ENCODE peak calls at places on chromosome 4, in seven cellular contexts. K is tibial artery, A is mesenchymal stem cell, F is GM23338, T is lung, V is ovary, J is cardiac fibroblast. R is an unnamed sample.

GRCh38 chr4:25955705-25956104 is 41.7 kb downstream of the SMIM20 start:
- DNase-seq in K (no peak), A (no peak), F (peak), T (no peak), V (no peak), J (no peak), R (no peak)

GRCh38 chr4:145554691-145555090 is 64.5 kb upstream of the MMAA start:
- DNase-seq in K (no peak), A (no peak), F (no peak), T (no peak), V (no peak), J (no peak), R (no peak)

GRCh38 chr4:55393461-55394320 is 2.1 kb upstream of the TMEM165 start:
- DNase-seq in K (no peak), A (no peak), F (no peak), T (no peak), V (no peak), J (peak), R (no peak)

GRCh38 chr4:113747949-113748348 is 13.6 kb downstream of the CAMK2D start:
- DNase-seq in K (no peak), A (no peak), F (no peak), T (no peak), V (no peak), J (no peak), R (no peak)

GRCh38 chr4:169271692-169272007 is 894 bp upstream of the SH3RF1 start:
- DNase-seq in K (no peak), A (no peak), F (no peak), T (no peak), V (no peak), J (no peak), R (no peak)

GRCh38 chr4:53688186-53688790 is 97.0 kb upstream of the LNX1 start:
- DNase-seq in K (no peak), A (peak), F (no peak), T (no peak), V (no peak), J (peak), R (no peak)

GRCh38 chr4:172899861-172900260 is 268.8 kb upstream of the GALNT7 start:
- DNase-seq in K (no peak), A (no peak), F (no peak), T (no peak), V (no peak), J (no peak), R (no peak)

GRCh38 chr4:72418458-72418857 is 150.6 kb downstream of the ADAMTS3 start:
- DNase-seq in K (peak), A (peak), F (no peak), T (no peak), V (peak), J (peak), R (no peak)

GRCh38 chr4:124711469-124712416 is 789 bp downstream of the ANKRD50 start:
- DNase-seq in K (peak), A (peak), F (peak), T (peak), V (no peak), J (peak), R (no peak)

GRCh38 chr4:63218837-63219236 is 1190.4 kb downstream of the TECRL start:
- DNase-seq in K (no peak), A (no peak), F (peak), T (no peak), V (no peak), J (no peak), R (no peak)

GRCh38 chr4:185752881-185753280 is 59.1 kb downstream of the SORBS2 start:
- DNase-seq in K (no peak), A (no peak), F (no peak), T (peak), V (no peak), J (no peak), R (no peak)

GRCh38 chr4:1898681-1899080 is 27.5 kb downstream of the NSD2 start:
- DNase-seq in K (no peak), A (no peak), F (no peak), T (no peak), V (no peak), J (no peak), R (no peak)

GRCh38 chr4:26372525-26373172 is 51.8 kb downstream of the RBPJ start:
- DNase-seq in K (no peak), A (peak), F (peak), T (peak), V (no peak), J (peak), R (no peak)

GRCh38 chr4:141458501-141458900 is 177.9 kb upstream of the IL15 start:
- DNase-seq in K (no peak), A (no peak), F (no peak), T (no peak), V (no peak), J (peak), R (no peak)

GRCh38 chr4:117831060-117831683 is 203.1 kb upstream of the NDST3 start:
- DNase-seq in K (no peak), A (no peak), F (peak), T (no peak), V (no peak), J (no peak), R (no peak)

GRCh38 chr4:4857001-4857808 is 2.3 kb upstream of the MSX1 start:
- DNase-seq in K (no peak), A (no peak), F (no peak), T (no peak), V (no peak), J (no peak), R (no peak)

GRCh38 chr4:7778524-7779193 is 161.0 kb downstream of the AFAP1 start:
- DNase-seq in K (no peak), A (peak), F (no peak), T (no peak), V (no peak), J (no peak), R (no peak)

GRCh38 chr4:56372774-56373173 is 14.5 kb downstream of the AASDH start:
- DNase-seq in K (no peak), A (no peak), F (no peak), T (no peak), V (no peak), J (peak), R (no peak)

GRCh38 chr4:155220025-155220424 is 11.6 kb downstream of the NPY2R start:
- DNase-seq in K (no peak), A (no peak), F (no peak), T (no peak), V (no peak), J (no peak), R (no peak)

GRCh38 chr4:7052923-7053715 is 9.9 kb downstream of the TADA2B start:
- DNase-seq in K (no peak), A (peak), F (no peak), T (peak), V (no peak), J (no peak), R (no peak)

GRCh38 chr4:85078016-85078415 is 111.5 kb upstream of the WDFY3 start:
- DNase-seq in K (no peak), A (no peak), F (peak), T (no peak), V (no peak), J (no peak), R (no peak)

GRCh38 chr4:5928241-5928640 is 35.4 kb upstream of the CRMP1 start:
- DNase-seq in K (no peak), A (peak), F (no peak), T (no peak), V (no peak), J (no peak), R (no peak)

GRCh38 chr4:44447563-44448504 is 775 bp downstream of the KCTD8 start:
- DNase-seq in K (peak), A (peak), F (peak), T (no peak), V (peak), J (peak), R (no peak)

GRCh38 chr4:123449780-123450179 is 53.2 kb downstream of the SPRY1 start:
- DNase-seq in K (no peak), A (peak), F (no peak), T (no peak), V (no peak), J (peak), R (no peak)

DNA sequence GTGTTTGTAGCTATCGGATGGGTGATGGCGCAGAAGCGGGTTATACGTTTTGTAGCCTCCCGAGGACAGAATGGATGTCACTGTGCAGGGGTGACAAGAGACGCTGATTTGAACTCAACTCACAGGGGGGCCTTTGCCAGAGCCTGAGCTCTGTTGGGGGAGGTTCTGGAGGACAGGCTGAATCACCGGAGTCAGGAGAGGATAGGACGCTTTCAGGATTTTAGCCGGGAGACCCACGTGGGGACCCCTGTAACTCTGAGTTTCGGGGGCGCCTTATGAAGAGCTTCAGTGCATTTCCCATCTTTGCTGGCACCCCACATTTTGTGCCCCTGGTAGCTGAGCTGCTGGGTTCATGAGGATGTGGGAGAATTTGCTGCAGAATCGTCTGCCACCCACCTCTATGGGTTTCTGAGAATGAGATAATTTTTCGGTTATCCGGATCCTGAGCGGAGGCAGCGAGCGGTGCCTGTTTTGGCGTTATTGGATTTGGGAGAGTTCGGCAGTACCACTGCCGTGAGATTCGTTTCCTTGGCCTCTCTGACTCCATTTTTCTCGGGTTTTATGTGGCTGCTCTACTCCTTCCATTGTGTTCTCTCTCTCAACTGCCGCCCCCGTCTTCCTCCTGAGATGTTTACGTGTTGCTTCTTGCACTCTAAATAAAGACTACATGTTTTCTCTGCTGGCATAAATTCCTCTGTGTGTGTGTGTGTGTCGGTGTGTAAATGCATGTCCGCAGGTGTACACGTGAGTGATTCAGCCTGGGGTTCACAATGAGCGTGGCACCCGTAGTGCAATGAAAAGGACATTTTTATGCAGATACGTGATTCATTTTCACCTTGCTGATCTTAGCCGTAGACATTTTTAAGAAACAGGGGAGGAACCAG is 81.8 kb downstream of the STOX2 start:
- DNase-seq in K (no peak), A (no peak), F (no peak), T (no peak), V (no peak), J (no peak), R (no peak)
- H3K4me3 ChIP-seq in K (peak), A (peak), F (no peak), T (no peak), V (peak), J (peak), R (peak)

GRCh38 chr4:41799126-41799525 is 50.6 kb upstream of the PHOX2B start:
- DNase-seq in K (no peak), A (no peak), F (no peak), T (no peak), V (no peak), J (no peak), R (no peak)

GRCh38 chr4:41796545-41797210 is 48.2 kb upstream of the PHOX2B start:
- DNase-seq in K (no peak), A (no peak), F (peak), T (no peak), V (no peak), J (no peak), R (no peak)

GRCh38 chr4:41792166-41792565 is 43.6 kb upstream of the PHOX2B start:
- DNase-seq in K (no peak), A (no peak), F (no peak), T (no peak), V (no peak), J (no peak), R (no peak)

GRCh38 chr4:41797260-41797659 is 48.7 kb upstream of the PHOX2B start:
- DNase-seq in K (no peak), A (no peak), F (no peak), T (no peak), V (no peak), J (no peak), R (no peak)

GRCh38 chr4:41795796-41796195 is 47.3 kb upstream of the PHOX2B start:
- DNase-seq in K (no peak), A (no peak), F (no peak), T (no peak), V (no peak), J (no peak), R (no peak)
- H3K4me3 ChIP-seq in K (no peak), A (no peak), F (no peak), T (no peak), V (no peak), J (no peak), R (no peak)

GRCh38 chr4:20252656-20253271 is 1.1 kb downstream of the SLIT2 start:
- DNase-seq in K (peak), A (peak), F (peak), T (peak), V (peak), J (peak), R (no peak)

GRCh38 chr4:20253799-20254409 is 2.2 kb downstream of the SLIT2 start:
- DNase-seq in K (peak), A (peak), F (peak), T (no peak), V (peak), J (peak), R (no peak)

GRCh38 chr4:20254517-20255250 is 3.0 kb downstream of the SLIT2 start:
- DNase-seq in K (peak), A (peak), F (peak), T (no peak), V (peak), J (peak), R (no peak)

GRCh38 chr4:20251796-20252655 is at the start of gene SLIT2:
- DNase-seq in K (peak), A (peak), F (peak), T (peak), V (peak), J (peak), R (no peak)

DNA sequence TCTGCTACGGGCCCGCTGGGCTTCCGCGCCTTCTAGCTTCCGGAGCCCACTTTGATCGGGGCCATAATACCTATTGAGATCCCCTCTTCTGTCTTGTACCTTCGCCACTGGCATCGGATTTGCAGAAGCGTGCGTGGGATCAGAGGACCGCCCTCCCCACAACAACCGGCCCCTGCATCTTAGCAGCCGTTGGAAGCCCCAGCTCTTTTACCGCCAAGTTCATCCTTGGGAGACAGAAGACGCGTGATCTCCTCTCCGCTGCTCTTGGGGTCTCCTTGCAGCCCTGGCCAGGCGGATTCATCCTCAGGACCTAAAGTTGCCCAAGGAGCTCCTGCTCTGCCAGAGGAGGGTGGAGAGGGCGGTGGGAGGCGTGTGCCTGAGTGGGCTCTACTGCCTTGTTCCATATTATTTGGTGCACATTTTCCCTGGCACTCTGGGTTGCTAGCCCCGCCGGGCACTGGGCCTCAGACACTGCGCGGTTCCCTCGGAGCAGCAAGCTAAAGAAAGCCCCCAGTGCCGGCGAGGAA is 1.6 kb downstream of the SLIT2 start:
- DNase-seq in K (no peak), A (peak), F (peak), T (no peak), V (no peak), J (peak), R (no peak)
- H3K4me3 ChIP-seq in K (peak), A (peak), F (peak), T (peak), V (peak), J (peak), R (peak)

DNA sequence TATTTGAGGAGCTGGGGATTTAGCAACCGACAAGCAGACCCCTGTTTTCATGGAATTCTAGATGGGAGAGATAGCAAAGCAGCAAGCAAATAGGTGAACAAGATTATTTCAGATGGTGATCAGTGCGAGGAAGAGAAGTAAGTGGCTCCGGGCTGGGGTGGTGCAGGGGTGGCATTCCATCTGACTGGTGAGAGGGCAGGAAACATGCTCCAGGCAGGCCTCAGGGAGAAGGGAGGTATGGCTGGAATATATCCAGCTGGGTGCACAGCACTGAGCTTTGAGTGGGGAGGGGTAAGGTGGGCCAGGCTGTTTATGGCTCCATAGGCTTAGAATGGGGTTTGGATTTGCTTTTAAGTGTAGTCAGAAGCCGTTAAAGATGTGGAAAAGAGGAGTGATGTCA is 21.2 kb downstream of the PTTG2 start:
- DNase-seq in K (no peak), A (no peak), F (no peak), T (no peak), V (no peak), J (no peak), R (no peak)
- H3K4me3 ChIP-seq in K (no peak), A (no peak), F (no peak), T (no peak), V (peak), J (no peak), R (no peak)

GRCh38 chr4:112312610-112313239 is 15.6 kb downstream of the ALPK1 start:
- DNase-seq in K (no peak), A (no peak), F (no peak), T (no peak), V (no peak), J (no peak), R (no peak)
- H3K4me3 ChIP-seq in K (no peak), A (no peak), F (no peak), T (no peak), V (no peak), J (no peak), R (no peak)

GRCh38 chr4:183758006-183758734 is 99.1 kb downstream of the TRAPPC11 start:
- DNase-seq in K (no peak), A (no peak), F (peak), T (no peak), V (no peak), J (peak), R (no peak)
- H3K4me3 ChIP-seq in K (no peak), A (peak), F (peak), T (no peak), V (no peak), J (no peak), R (no peak)

GRCh38 chr4:37893164-37893563 is 2.3 kb downstream of the TBC1D1 start:
- DNase-seq in K (no peak), A (no peak), F (no peak), T (no peak), V (no peak), J (no peak), R (no peak)
- H3K4me3 ChIP-seq in K (no peak), A (no peak), F (no peak), T (no peak), V (no peak), J (no peak), R (peak)

DNA sequence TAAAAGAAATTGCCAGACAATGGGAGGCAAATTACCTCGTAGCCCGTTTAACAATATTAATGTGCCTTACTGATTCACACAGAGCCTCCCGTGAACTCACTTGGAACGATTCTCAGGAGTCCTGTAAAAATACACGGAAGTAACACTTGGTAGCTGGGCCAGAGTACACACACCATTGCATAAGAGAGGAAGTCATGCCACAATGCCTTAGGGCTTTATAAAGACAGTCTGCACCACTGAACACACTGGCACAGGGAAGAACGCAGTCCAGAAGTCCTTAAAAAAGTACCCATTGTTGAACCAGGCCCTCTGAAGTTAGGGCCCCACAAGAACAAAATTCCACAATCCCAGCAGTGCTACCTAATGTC is 15.1 kb downstream of the SLC2A9 start:
- DNase-seq in K (peak), A (no peak), F (no peak), T (peak), V (no peak), J (peak), R (peak)
- H3K4me3 ChIP-seq in K (no peak), A (no peak), F (no peak), T (no peak), V (no peak), J (no peak), R (peak)

GRCh38 chr4:45621926-45622325 is 501.9 kb downstream of the GABRG1 start:
- DNase-seq in K (no peak), A (no peak), F (no peak), T (no peak), V (no peak), J (peak), R (no peak)
- H3K4me3 ChIP-seq in K (no peak), A (no peak), F (no peak), T (no peak), V (no peak), J (no peak), R (no peak)

R was measured in thoracic aorta.